ENCODE peak calls at places on chromosomes 4 and X, in nine cellular contexts. F is bronchial epithelial cell, C is testis, Y is pancreas, M is endodermal cell, G is heart left ventricle, A is GM06990, B is cardiac muscle cell, R is psoas muscle. D is an unnamed sample.

GRCh38 chr4:10087152-10087791 is 29.3 kb downstream of the WDR1 start:
- DNase-seq in F (no peak), G (peak; percentile 56), C (no peak), Y (no peak), A (no peak), M (no peak), B (no peak), R (peak; percentile 9), D (no peak)

GRCh38 chr4:2891294-2891693 is 47.6 kb downstream of the ADD1 start:
- DNase-seq in Y (no peak), M (no peak), C (no peak), R (no peak), G (no peak), A (no peak), F (peak; percentile 49), B (peak; percentile 74), D (no peak)

GRCh38 chr4:4182835-4183568 is 43.7 kb downstream of the OTOP1 start:
- DNase-seq in R (no peak), F (no peak), A (peak; percentile 12), Y (no peak), G (no peak), C (peak; percentile 51), M (peak; percentile 89), B (peak; percentile 28), D (no peak)

GRCh38 chrX:2423293-2423692 is 77.5 kb downstream of the DHRSX start:
- DNase-seq in C (no peak), G (no peak), M (no peak), R (no peak), F (peak; percentile 57), Y (no peak), A (no peak), B (peak; percentile 28), D (no peak)

GRCh38 chrX:125507119-125507518 is 187.4 kb downstream of the TEX13C start:
- DNase-seq in R (no peak), G (no peak), B (peak; percentile 33), C (no peak), Y (no peak), A (no peak), F (peak; percentile 69), M (no peak), D (no peak)

GRCh38 chrX:155893513-155893912 is 12.4 kb downstream of the VAMP7 start:
- DNase-seq in C (no peak), Y (no peak), M (no peak), G (no peak), R (no peak), B (no peak), F (no peak), A (no peak), D (no peak)

GRCh38 chr4:43816107-43816506 is 632.5 kb downstream of the KCTD8 start:
- DNase-seq in F (no peak), G (no peak), M (no peak), A (no peak), Y (no peak), R (no peak), C (no peak), B (no peak), D (no peak)

GRCh38 chrX:151715735-151716134 is at the start of gene FATE1:
- DNase-seq in B (no peak), C (peak; percentile 67), Y (no peak), G (no peak), F (no peak), M (no peak), R (no peak), A (no peak), D (no peak)

GRCh38 chr4:8762951-8763735 is 108.5 kb downstream of the HMX1 start:
- DNase-seq in C (no peak), F (no peak), G (peak; percentile 26), M (peak; percentile 34), B (no peak), A (no peak), Y (no peak), R (no peak), D (no peak)

GRCh38 chrX:13077168-13077567 is 32.7 kb upstream of the FAM9C start:
- DNase-seq in F (no peak), A (no peak), Y (no peak), B (no peak), R (no peak), G (no peak), M (no peak), C (no peak), D (no peak)

GRCh38 chrX:105610401-105610800 is 211.9 kb upstream of the NRK start:
- DNase-seq in M (no peak), A (no peak), B (no peak), C (no peak), R (no peak), F (peak; percentile 23), Y (no peak), G (no peak), D (no peak)

GRCh38 chr4:7101692-7102515 is 34.0 kb upstream of the GRPEL1 start:
- DNase-seq in R (peak; percentile 75), G (peak; percentile 89), F (peak; percentile 42), B (peak; percentile 71), C (peak; percentile 80), Y (peak; percentile 63), A (peak; percentile 61), M (peak; percentile 94), D (peak; percentile 48)

GRCh38 chr4:7105261-7105660 is 37.4 kb upstream of the GRPEL1 start:
- DNase-seq in A (no peak), M (peak; percentile 17), R (no peak), F (peak; percentile 12), C (no peak), B (no peak), Y (no peak), G (no peak), D (no peak)

GRCh38 chr4:7103031-7103598 is 35.3 kb upstream of the GRPEL1 start:
- DNase-seq in G (peak; percentile 94), Y (peak; percentile 90), A (peak; percentile 77), M (peak; percentile 96), C (peak; percentile 95), F (peak; percentile 51), R (peak; percentile 93), B (peak; percentile 83), D (peak; percentile 86)

GRCh38 chr4:7104366-7105031 is 36.6 kb upstream of the GRPEL1 start:
- DNase-seq in M (peak; percentile 38), G (no peak), R (no peak), A (no peak), Y (no peak), B (no peak), F (no peak), C (no peak), D (no peak)

GRCh38 chr4:7103599-7104365 is 35.9 kb upstream of the GRPEL1 start:
- DNase-seq in G (peak; percentile 88), B (no peak), A (no peak), M (peak; percentile 62), F (no peak), C (no peak), Y (peak; percentile 82), R (peak; percentile 76), D (no peak)
- H3K4me3 ChIP-seq in G (peak overlapping the region; percentile 59), B (no peak overlapping the region), A (no peak overlapping the region), M (peak overlapping the region; percentile 84), F (no peak overlapping the region), C (peak overlapping the region; percentile 42), Y (no peak overlapping the region), R (peak overlapping the region; percentile 89), D (peak overlapping the region; percentile 42)

GRCh38 chrX:96373047-96373355 is 311.6 kb upstream of the DIAPH2 start:
- DNase-seq in B (no peak), F (no peak), G (no peak), M (no peak), R (no peak), Y (no peak), C (no peak), A (no peak), D (no peak)

GRCh38 chrX:96372313-96373046 is 312.2 kb upstream of the DIAPH2 start:
- DNase-seq in M (peak; percentile 57), B (peak; percentile 70), F (peak; percentile 36), A (no peak), Y (no peak), R (no peak), C (peak; percentile 16), G (no peak), D (peak; percentile 4)
- H3K4me3 ChIP-seq in M (no peak overlapping the region), B (no peak overlapping the region), F (no peak overlapping the region), A (no peak overlapping the region), Y (no peak overlapping the region), R (no peak overlapping the region), C (no peak overlapping the region), G (no peak overlapping the region), D (no peak overlapping the region)

GRCh38 chr4:127139788-127140286 is 492.9 kb upstream of the INTU start:
- DNase-seq in G (no peak), B (no peak), M (no peak), Y (no peak), R (no peak), F (no peak), C (no peak), A (no peak), D (no peak)
- H3K4me3 ChIP-seq in G (no peak overlapping the region), B (no peak overlapping the region), M (no peak overlapping the region), Y (no peak overlapping the region), R (no peak overlapping the region), F (no peak overlapping the region), C (no peak overlapping the region), A (no peak overlapping the region), D (no peak overlapping the region)

DNA sequence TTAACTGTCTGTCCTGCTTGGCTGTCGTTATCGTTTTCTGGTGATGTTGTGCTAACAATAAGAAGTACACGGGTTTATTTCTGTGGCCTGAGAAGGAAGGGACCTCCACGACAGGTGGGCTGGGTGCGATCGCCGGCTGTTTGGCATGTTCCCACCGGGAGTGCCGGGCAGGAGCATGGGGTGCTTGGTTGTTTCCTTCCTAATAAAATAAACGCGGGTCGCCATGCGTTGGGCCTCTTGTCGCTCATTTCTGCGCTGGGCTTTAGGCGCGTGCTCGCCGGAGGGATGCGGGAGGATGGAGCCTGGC is 711 bp upstream of the GDI1 start:
- DNase-seq in C (no peak), F (no peak), G (no peak), M (no peak), R (no peak), Y (no peak), B (no peak), A (no peak), D (no peak)
- H3K4me3 ChIP-seq in C (peak overlapping the region; percentile 24), F (peak overlapping the region; percentile 28), G (peak overlapping the region; percentile 96), M (no peak overlapping the region), R (peak overlapping the region; percentile 52), Y (no peak overlapping the region), B (peak overlapping the region; percentile 21), A (peak overlapping the region; percentile 35), D (peak overlapping the region; percentile 16)

DNA sequence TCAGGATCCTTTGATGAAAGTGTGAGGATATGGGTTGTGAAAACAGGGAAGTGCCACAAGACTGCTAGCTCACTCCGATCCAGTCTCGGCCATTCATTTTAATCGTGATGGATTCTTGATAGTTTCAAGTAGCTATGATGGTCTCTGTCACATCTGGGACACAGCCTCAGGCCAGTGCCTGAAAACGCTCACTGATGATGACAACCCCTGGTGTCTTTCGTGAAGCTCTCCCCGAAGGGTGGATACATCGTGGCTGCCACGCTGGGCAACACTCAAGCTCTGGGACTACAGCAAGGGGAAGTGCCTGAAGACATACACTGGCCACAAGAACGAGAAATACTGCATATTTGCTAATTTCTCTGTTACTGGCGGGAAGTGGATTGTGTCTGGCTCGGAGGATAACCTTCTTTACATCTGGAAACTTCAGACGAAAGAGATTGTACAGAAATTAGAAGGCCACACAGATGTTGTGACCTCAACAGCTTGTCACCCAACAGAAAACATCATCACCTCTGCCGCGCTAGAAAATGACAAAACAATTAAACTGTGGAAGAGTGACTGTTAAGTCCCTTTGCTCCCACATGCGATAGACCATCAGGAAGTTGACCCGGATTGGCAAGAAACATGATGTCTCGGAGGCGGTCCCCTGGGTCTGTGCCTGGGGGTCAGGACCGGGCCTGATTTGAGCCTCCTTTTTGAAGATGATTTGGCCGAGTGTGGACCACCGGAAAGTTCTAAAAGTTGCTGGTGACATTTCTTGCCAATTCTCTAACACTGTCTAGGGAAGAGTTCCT is 22.2 kb downstream of the LIAS start:
- DNase-seq in B (no peak), F (no peak), M (no peak), R (no peak), A (no peak), Y (no peak), G (no peak), C (no peak), D (no peak)
- H3K4me3 ChIP-seq in B (no peak overlapping the region), F (no peak overlapping the region), M (no peak overlapping the region), R (no peak overlapping the region), A (no peak overlapping the region), Y (no peak overlapping the region), G (no peak overlapping the region), C (no peak overlapping the region), D (no peak overlapping the region)